ENCODE peak calls at places on chromosomes 4 and X, in four cellular contexts. Z, V, U and Q are unnamed samples. For H3K4me1, the result is how much of the 10 kb centered on the place peaks cover.

GRCh38 chr4:14269824-14270223 is 642.3 kb upstream of the BOD1L1 start:
- DNase-seq in Z (no peak), V (no peak), U (no peak), Q (no peak)

GRCh38 chr4:81142744-81143143 is 72.3 kb downstream of the PRKG2 start:
- DNase-seq in Z (no peak), V (no peak), U (no peak), Q (no peak)

GRCh38 chr4:165464813-165465381 is 86.1 kb downstream of the CPE start:
- DNase-seq in Z (peak), V (no peak), U (no peak), Q (no peak)

GRCh38 chrX:130057209-130057608 is 53.1 kb downstream of the ELF4 start:
- DNase-seq in Z (no peak), V (no peak), U (no peak), Q (no peak)

GRCh38 chrX:41900321-41900720 is 23.0 kb downstream of the CASK start:
- DNase-seq in Z (no peak), V (no peak), U (no peak), Q (no peak)

GRCh38 chr4:112423591-112423990 is 92.4 kb downstream of the NEUROG2 start:
- DNase-seq in Z (no peak), V (no peak), U (no peak), Q (no peak)

GRCh38 chr4:120725639-120726585 is 196.6 kb downstream of the PRDM5 start:
- DNase-seq in Z (peak), V (no peak), U (no peak), Q (no peak)

GRCh38 chr4:123415977-123416376 is 19.4 kb downstream of the SPRY1 start:
- DNase-seq in Z (no peak), V (peak), U (no peak), Q (no peak)

GRCh38 chrX:46989548-46989947 is 77.3 kb downstream of the JADE3 start:
- DNase-seq in Z (no peak), V (no peak), U (no peak), Q (no peak)

GRCh38 chr4:169658970-169659735 is 38.8 kb downstream of the CLCN3 start:
- DNase-seq in Z (no peak), V (no peak), U (no peak), Q (no peak)

GRCh38 chr4:16122784-16123183 is 39.0 kb upstream of the PROM1 start:
- DNase-seq in Z (no peak), V (no peak), U (no peak), Q (no peak)

GRCh38 chr4:83686166-83686565 is 150.3 kb downstream of the GPAT3 start:
- DNase-seq in Z (no peak), V (no peak), U (no peak), Q (no peak)

GRCh38 chr4:186606593-186606992 is 51.2 kb upstream of the MTNR1A start:
- DNase-seq in Z (no peak), V (no peak), U (no peak), Q (no peak)

GRCh38 chr4:81523672-81524436 is 52.1 kb upstream of the RASGEF1B start:
- DNase-seq in Z (no peak), V (no peak), U (no peak), Q (no peak)

GRCh38 chrX:109776986-109777385 is 43.9 kb upstream of the ACSL4 start:
- DNase-seq in Z (no peak), V (no peak), U (no peak), Q (no peak)

GRCh38 chr4:98314791-98315565 is 53.8 kb downstream of the RAP1GDS1 start:
- DNase-seq in Z (no peak), V (no peak), U (no peak), Q (no peak)

GRCh38 chrX:120759685-120760084 is 116.0 kb downstream of the CT47B1 start:
- DNase-seq in Z (no peak), V (no peak), U (no peak), Q (no peak)

GRCh38 chr4:74948279-74948678 is 15.4 kb downstream of the PARM1 start:
- DNase-seq in Z (no peak), V (no peak), U (no peak), Q (no peak)

GRCh38 chr4:73944061-73944875 is 37.6 kb downstream of the PF4 start:
- DNase-seq in Z (peak), V (peak), U (peak), Q (peak)

GRCh38 chr4:149914521-149915115 is 99.0 kb upstream of the IQCM start:
- DNase-seq in Z (peak), V (no peak), U (no peak), Q (no peak)

GRCh38 chr4:107442538-107443083 is 277.4 kb downstream of the PAPSS1 start:
- DNase-seq in Z (no peak), V (no peak), U (no peak), Q (no peak)

GRCh38 chrX:64427787-64428186 is 32.5 kb upstream of the MTMR8 start:
- DNase-seq in Z (no peak), V (no peak), U (no peak), Q (no peak)

GRCh38 chr4:187380181-187380581 is 615.4 kb upstream of the ZFP42 start:
- DNase-seq in Z (no peak), V (no peak), U (no peak), Q (no peak)

GRCh38 chr4:113406723-113407016 is 354.9 kb downstream of the CAMK2D start:
- DNase-seq in Z (no peak), V (no peak), U (no peak), Q (no peak)

GRCh38 chrX:154987940-154988339 is 34.6 kb downstream of the F8 start:
- DNase-seq in Z (no peak), V (no peak), U (no peak), Q (no peak)

GRCh38 chrX:65926095-65927019 is 113.5 kb downstream of the VSIG4 start:
- DNase-seq in Z (no peak), V (no peak), U (no peak), Q (no peak)

GRCh38 chr4:128668566-128668965 is 140.9 kb upstream of the JADE1 start:
- DNase-seq in Z (peak), V (no peak), U (no peak), Q (no peak)

GRCh38 chrX:69424161-69424560 is 80.0 kb upstream of the NALF2 start:
- DNase-seq in Z (peak), V (no peak), U (no peak), Q (no peak)

GRCh38 chr4:88352062-88352461 is 26.6 kb upstream of the HERC6 start:
- DNase-seq in Z (no peak), V (no peak), U (no peak), Q (no peak)

GRCh38 chr4:157564771-157565170 is 344.2 kb downstream of the GRIA2 start:
- DNase-seq in Z (no peak), V (no peak), U (no peak), Q (no peak)

GRCh38 chrX:41921492-41922124 is 1.7 kb downstream of the CASK start:
- DNase-seq in Z (no peak), V (no peak), U (no peak), Q (no peak)

GRCh38 chr4:59094505-59094904 is 1984.3 kb upstream of the IGFBP7 start:
- DNase-seq in Z (no peak), V (no peak), U (no peak), Q (no peak)

GRCh38 chr4:41196633-41197332 is 17.6 kb downstream of the APBB2 start:
- DNase-seq in Z (no peak), V (no peak), U (no peak), Q (no peak)

GRCh38 chr4:126007142-126007541 is 692.4 kb downstream of the FAT4 start:
- DNase-seq in Z (no peak), V (no peak), U (no peak), Q (no peak)

GRCh38 chr4:32189130-32189529 is 1469.0 kb downstream of the PCDH7 start:
- DNase-seq in Z (no peak), V (peak), U (no peak), Q (no peak)

GRCh38 chr4:41456559-41457101 is 81.3 kb upstream of the LIMCH1 start:
- DNase-seq in Z (no peak), V (no peak), U (no peak), Q (no peak)

GRCh38 chr4:140037353-140038030 is 116.5 kb downstream of the MAML3 start:
- DNase-seq in Z (no peak), V (no peak), U (no peak), Q (no peak)

GRCh38 chr4:6119507-6120020 is 80.8 kb downstream of the JAKMIP1 start:
- DNase-seq in Z (no peak), V (peak), U (no peak), Q (no peak)

GRCh38 chrX:100368167-100368566 is 41.9 kb downstream of the PCDH19 start:
- DNase-seq in Z (peak), V (no peak), U (no peak), Q (no peak)

GRCh38 chr4:23931489-23931830 is 41.6 kb upstream of the PPARGC1A start:
- DNase-seq in Z (no peak), V (no peak), U (no peak), Q (no peak)

GRCh38 chr4:23929248-23929647 is 39.4 kb upstream of the PPARGC1A start:
- DNase-seq in Z (no peak), V (no peak), U (no peak), Q (no peak)

GRCh38 chr4:23932935-23933334 is 43.1 kb upstream of the PPARGC1A start:
- DNase-seq in Z (no peak), V (no peak), U (no peak), Q (no peak)

GRCh38 chr4:23932186-23932585 is 42.3 kb upstream of the PPARGC1A start:
- DNase-seq in Z (no peak), V (no peak), U (no peak), Q (no peak)

DNA sequence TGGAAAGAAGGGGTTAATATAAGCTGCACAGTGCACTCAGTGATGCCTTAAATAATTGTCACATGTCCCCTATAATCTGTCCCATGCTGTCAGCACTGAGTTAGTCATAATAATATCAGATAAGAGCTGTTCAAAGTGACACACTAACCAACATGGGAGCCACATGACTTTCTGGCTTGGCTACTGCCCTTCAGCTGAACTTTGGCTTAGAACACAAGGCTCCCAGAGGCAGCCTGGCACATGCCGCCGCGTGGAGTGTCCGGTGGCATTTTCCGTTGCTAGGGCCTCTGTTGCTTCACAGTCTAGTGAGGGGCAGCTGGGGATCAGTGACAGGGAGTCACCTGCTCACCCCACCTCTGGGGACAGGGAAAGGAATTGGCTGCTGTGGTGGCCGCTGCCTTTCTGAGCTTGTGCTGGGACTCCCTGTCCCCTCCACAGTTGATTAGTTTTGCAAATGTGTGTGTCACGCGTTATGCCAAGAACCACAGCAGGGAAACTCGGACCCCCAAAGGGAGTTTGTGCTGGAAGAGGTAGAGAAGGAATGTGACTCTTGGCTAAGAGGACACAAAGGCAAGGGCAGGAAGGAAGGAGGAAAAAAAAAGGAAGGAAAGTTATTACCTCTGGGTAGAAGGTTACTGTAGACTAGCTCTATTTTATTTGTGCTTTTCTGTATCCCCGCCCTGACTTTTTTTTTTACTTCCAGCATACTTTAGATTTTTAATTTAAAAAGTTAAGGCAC is 41.1 kb upstream of the PPARGC1A start:
- DNase-seq in Z (peak), V (peak), U (peak), Q (no peak)
- H3K4me1 ChIP-seq in Z (under half), V (under half), U (under half), Q (under half)

DNA sequence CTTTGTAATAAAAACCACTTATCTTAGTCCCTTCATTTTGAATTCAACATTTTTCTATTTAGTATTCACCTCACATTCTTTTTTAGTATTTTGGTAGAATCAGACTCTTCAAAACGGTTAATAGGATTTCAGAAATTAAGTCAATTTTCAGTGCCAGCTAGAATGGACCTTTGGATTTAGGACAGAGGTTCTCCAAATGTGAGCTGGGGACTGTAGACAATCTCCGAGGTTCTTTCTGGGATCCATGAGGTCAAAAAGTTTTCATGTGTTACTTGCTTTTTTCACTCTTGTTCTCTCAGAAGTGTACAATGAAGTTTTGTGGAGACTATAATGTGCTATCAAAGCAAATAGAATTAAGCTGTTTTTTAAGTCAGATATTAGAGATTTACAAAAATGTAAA is 2.3 kb upstream of the UGDH start:
- DNase-seq in Z (no peak), V (no peak), U (no peak), Q (no peak)
- H3K4me3 ChIP-seq in Z (peak), V (no peak), U (no peak), Q (no peak)

GRCh38 chrX:39638526-39638925 is 459.2 kb downstream of the BCOR start:
- DNase-seq in Z (no peak), V (no peak), U (no peak), Q (no peak)
- H3K4me1 ChIP-seq in Z (under half), V (under half), U (under half), Q (under half)

GRCh38 chr4:145502809-145503208 is 21.2 kb downstream of the SMAD1 start:
- DNase-seq in Z (no peak), V (no peak), U (no peak), Q (no peak)

GRCh38 chr4:145497199-145498149 is 15.8 kb downstream of the SMAD1 start:
- DNase-seq in Z (no peak), V (no peak), U (no peak), Q (no peak)

GRCh38 chr4:145498430-145498829 is 16.8 kb downstream of the SMAD1 start:
- DNase-seq in Z (no peak), V (no peak), U (no peak), Q (no peak)

GRCh38 chr4:145503486-145504072 is 21.9 kb downstream of the SMAD1 start:
- DNase-seq in Z (no peak), V (no peak), U (no peak), Q (no peak)

GRCh38 chr4:145501051-145501660 is 19.5 kb downstream of the SMAD1 start:
- DNase-seq in Z (no peak), V (no peak), U (no peak), Q (no peak)
- H3K4me3 ChIP-seq in Z (no peak), V (no peak), U (no peak), Q (no peak)

DNA sequence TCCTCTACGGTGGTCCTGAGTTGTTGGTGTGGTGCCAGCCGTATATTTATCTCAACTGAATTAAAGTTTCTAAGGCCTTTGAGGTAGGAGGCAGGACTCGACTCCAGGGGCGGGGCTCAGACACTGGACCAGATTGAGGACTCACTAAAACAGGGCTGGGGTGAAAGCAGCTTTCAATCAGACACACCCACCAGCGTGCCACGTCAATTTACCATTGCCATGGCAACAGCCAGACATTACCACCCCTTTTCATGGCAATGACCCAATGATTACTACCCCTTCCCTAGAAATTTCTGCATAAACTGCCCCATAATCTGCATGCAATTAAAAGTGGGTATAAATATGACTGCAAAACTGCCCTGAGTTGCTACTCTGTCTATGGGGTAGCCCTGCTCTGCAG is 6.7 kb upstream of the TLR1 start:
- DNase-seq in Z (no peak), V (no peak), U (no peak), Q (no peak)
- H3K4me1 ChIP-seq in Z (under half), V (under half), U (under half), Q (under half)

GRCh38 chrX:10157545-10157944 is 770 bp downstream of the CLCN4 start:
- DNase-seq in Z (no peak), V (no peak), U (no peak), Q (no peak)
- H3K4me3 ChIP-seq in Z (no peak), V (no peak), U (peak), Q (no peak)

GRCh38 chrX:20309796-20310195 is 43.1 kb upstream of the RPS6KA3 start:
- DNase-seq in Z (no peak), V (no peak), U (no peak), Q (no peak)

GRCh38 chrX:20311505-20311904 is 44.8 kb upstream of the RPS6KA3 start:
- DNase-seq in Z (no peak), V (no peak), U (no peak), Q (no peak)

GRCh38 chrX:20313889-20314288 is 47.2 kb upstream of the RPS6KA3 start:
- DNase-seq in Z (no peak), V (no peak), U (no peak), Q (no peak)

GRCh38 chrX:20315140-20315539 is 48.4 kb upstream of the RPS6KA3 start:
- DNase-seq in Z (no peak), V (no peak), U (no peak), Q (no peak)

DNA sequence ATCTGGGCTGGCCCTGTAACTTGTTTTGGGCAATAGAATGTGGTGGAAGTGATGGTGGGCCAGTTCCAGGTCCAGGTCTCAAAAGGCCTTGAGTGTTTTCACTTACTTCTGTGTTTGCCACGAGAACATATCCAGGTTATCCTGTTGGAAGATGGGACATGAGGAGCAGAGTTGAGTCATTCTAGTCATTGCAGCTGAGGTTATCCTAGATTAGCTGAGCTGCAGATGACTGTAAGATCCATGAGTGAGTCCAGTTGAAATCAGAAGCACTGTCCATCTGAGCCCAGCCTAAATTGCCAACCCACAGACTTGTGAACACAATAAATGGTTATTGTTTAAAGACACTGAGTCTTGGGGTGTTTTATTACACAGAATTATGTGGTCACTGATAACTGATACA is 45.3 kb upstream of the RPS6KA3 start:
- DNase-seq in Z (no peak), V (no peak), U (no peak), Q (no peak)
- H3K4me1 ChIP-seq in Z (under half), V (under half), U (under half), Q (under half)

GRCh38 chr4:175273995-175274753 is 356.0 kb downstream of the ADAM29 start:
- DNase-seq in Z (no peak), V (no peak), U (no peak), Q (no peak)

DNA sequence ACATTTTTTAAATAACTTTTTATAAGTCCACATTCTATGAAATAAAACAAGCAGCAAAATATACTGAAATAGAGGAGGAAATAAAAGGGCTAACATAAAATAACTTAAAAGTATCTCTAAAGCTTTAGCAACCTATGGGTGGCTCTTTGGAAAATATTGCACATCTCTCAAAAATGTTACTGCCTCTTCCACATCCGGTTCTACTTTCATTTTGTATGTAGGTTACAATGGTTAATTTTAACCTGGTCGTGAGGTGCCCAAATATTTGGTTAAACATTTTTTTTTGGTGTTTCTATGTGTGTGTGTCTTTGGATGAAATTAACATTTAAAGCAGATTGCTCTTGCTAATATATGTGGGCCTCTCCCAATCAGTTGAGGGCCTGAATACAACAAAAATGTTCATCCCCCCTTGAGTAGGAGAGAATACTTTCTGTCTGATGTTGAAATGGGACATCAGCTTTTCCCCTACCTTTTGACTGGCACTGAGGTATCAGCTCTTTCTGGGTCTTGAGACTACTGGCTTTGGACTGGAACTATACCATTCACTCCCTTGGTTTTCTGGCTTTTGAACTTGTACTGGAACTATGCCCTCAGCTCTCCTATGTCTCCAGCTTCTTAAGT is 353.0 kb downstream of the ADAM29 start:
- DNase-seq in Z (no peak), V (no peak), U (no peak), Q (no peak)
- H3K4me3 ChIP-seq in Z (no peak), V (no peak), U (no peak), Q (no peak)

DNA sequence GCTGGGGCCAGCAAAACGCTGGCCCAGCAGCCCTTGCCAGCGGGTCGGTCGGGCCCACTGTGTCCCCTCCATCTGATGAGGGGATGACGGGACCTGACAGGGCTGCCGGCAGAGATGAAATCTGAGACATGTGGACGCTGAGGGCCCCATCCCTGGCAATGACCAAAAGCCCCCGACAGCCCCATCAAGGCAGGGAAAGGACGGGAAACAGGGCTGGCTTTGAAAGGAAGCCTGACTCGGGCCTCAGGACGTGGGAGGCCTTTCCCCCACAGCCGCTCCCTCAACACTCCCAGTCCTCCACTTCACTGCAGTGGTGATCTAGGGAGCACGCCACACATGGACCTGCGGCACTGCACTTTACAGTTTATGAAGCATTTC is 202.4 kb downstream of the AFAP1 start:
- DNase-seq in Z (no peak), V (no peak), U (no peak), Q (no peak)
- H3K4me1 ChIP-seq in Z (under half), V (under half), U (under half), Q (under half)